ENCODE peak calls at places on chromosomes 5 and 9, in five cellular contexts. One of them, this sample, is unnamed.

GRCh38 chr5:181035991-181036815 is 3.9 kb upstream of the BTNL9 start:
- DNase-seq in OCI-LY7: no peak
- DNase-seq in GM23338: no peak
- DNase-seq in HCT116: no peak
- DNase-seq in neural progenitor cell: peak
- DNase-seq in this sample: no peak

GRCh38 chr5:79924936-79925893 is 65.8 kb downstream of the MTX3 start:
- DNase-seq in OCI-LY7: peak
- DNase-seq in GM23338: peak
- DNase-seq in HCT116: no peak
- DNase-seq in neural progenitor cell: peak
- DNase-seq in this sample: peak

GRCh38 chr9:132160802-132161742 is 786 bp upstream of the NTNG2 start:
- DNase-seq in OCI-LY7: peak
- DNase-seq in GM23338: peak
- DNase-seq in HCT116: no peak
- DNase-seq in neural progenitor cell: peak
- DNase-seq in this sample: peak

GRCh38 chr5:143554194-143554717 is 150.8 kb upstream of the NR3C1 start:
- DNase-seq in OCI-LY7: no peak
- DNase-seq in GM23338: no peak
- DNase-seq in HCT116: no peak
- DNase-seq in neural progenitor cell: no peak
- DNase-seq in this sample: peak

GRCh38 chr5:54171645-54172384 is 138.6 kb downstream of the ARL15 start:
- DNase-seq in OCI-LY7: peak
- DNase-seq in GM23338: no peak
- DNase-seq in HCT116: no peak
- DNase-seq in neural progenitor cell: no peak
- DNase-seq in this sample: no peak

GRCh38 chr5:173281910-173282309 is 46.3 kb downstream of the STC2 start:
- DNase-seq in OCI-LY7: peak
- DNase-seq in GM23338: peak
- DNase-seq in HCT116: no peak
- DNase-seq in neural progenitor cell: peak
- DNase-seq in this sample: peak

GRCh38 chr9:107863406-107863805 is 373.8 kb upstream of the KLF4 start:
- DNase-seq in OCI-LY7: no peak
- DNase-seq in GM23338: no peak
- DNase-seq in HCT116: no peak
- DNase-seq in neural progenitor cell: no peak
- DNase-seq in this sample: no peak

GRCh38 chr9:112168197-112168596 is 6.9 kb downstream of the SUSD1 start:
- DNase-seq in OCI-LY7: no peak
- DNase-seq in GM23338: no peak
- DNase-seq in HCT116: no peak
- DNase-seq in neural progenitor cell: no peak
- DNase-seq in this sample: no peak

GRCh38 chr5:171850354-171850947 is 64.8 kb downstream of the SMIM23 start:
- DNase-seq in OCI-LY7: peak
- DNase-seq in GM23338: peak
- DNase-seq in HCT116: peak
- DNase-seq in neural progenitor cell: peak
- DNase-seq in this sample: peak

GRCh38 chr5:76371955-76372319 is 31.1 kb upstream of the IQGAP2 start:
- DNase-seq in OCI-LY7: no peak
- DNase-seq in GM23338: no peak
- DNase-seq in HCT116: no peak
- DNase-seq in neural progenitor cell: no peak
- DNase-seq in this sample: no peak

GRCh38 chr9:86262436-86262835 is 3.0 kb upstream of the C9orf153 start:
- DNase-seq in OCI-LY7: no peak
- DNase-seq in GM23338: no peak
- DNase-seq in HCT116: no peak
- DNase-seq in neural progenitor cell: peak
- DNase-seq in this sample: no peak

GRCh38 chr5:137268646-137269045 is 230.5 kb downstream of the SPOCK1 start:
- DNase-seq in OCI-LY7: no peak
- DNase-seq in GM23338: no peak
- DNase-seq in HCT116: no peak
- DNase-seq in neural progenitor cell: no peak
- DNase-seq in this sample: peak

GRCh38 chr9:15977438-15977837 is 424.6 kb downstream of the CCDC171 start:
- DNase-seq in OCI-LY7: no peak
- DNase-seq in GM23338: no peak
- DNase-seq in HCT116: no peak
- DNase-seq in neural progenitor cell: no peak
- DNase-seq in this sample: no peak

GRCh38 chr9:120941046-120941770 is 14.6 kb upstream of the TRAF1 start:
- DNase-seq in OCI-LY7: no peak
- DNase-seq in GM23338: no peak
- DNase-seq in HCT116: no peak
- DNase-seq in neural progenitor cell: no peak
- DNase-seq in this sample: peak

GRCh38 chr9:129624947-129625346 is 1.0 kb upstream of the NTMT1 start:
- DNase-seq in OCI-LY7: peak
- DNase-seq in GM23338: no peak
- DNase-seq in HCT116: no peak
- DNase-seq in neural progenitor cell: no peak
- DNase-seq in this sample: no peak

GRCh38 chr5:11139471-11139870 is 378.4 kb upstream of the DAP start:
- DNase-seq in OCI-LY7: no peak
- DNase-seq in GM23338: peak
- DNase-seq in HCT116: no peak
- DNase-seq in neural progenitor cell: no peak
- DNase-seq in this sample: no peak

GRCh38 chr5:141598389-141599360 is 20.1 kb downstream of the DIAPH1 start:
- DNase-seq in OCI-LY7: no peak
- DNase-seq in GM23338: no peak
- DNase-seq in HCT116: no peak
- DNase-seq in neural progenitor cell: no peak
- DNase-seq in this sample: peak

GRCh38 chr5:16025681-16026080 is 153.9 kb downstream of the MARCHF11 start:
- DNase-seq in OCI-LY7: no peak
- DNase-seq in GM23338: no peak
- DNase-seq in HCT116: no peak
- DNase-seq in neural progenitor cell: no peak
- DNase-seq in this sample: no peak

GRCh38 chr9:89038354-89039091 is 47.3 kb downstream of the S1PR3 start:
- DNase-seq in OCI-LY7: no peak
- DNase-seq in GM23338: no peak
- DNase-seq in HCT116: no peak
- DNase-seq in neural progenitor cell: no peak
- DNase-seq in this sample: peak

GRCh38 chr9:4615251-4615650 is 46.8 kb upstream of the PLPP6 start:
- DNase-seq in OCI-LY7: no peak
- DNase-seq in GM23338: no peak
- DNase-seq in HCT116: no peak
- DNase-seq in neural progenitor cell: no peak
- DNase-seq in this sample: peak

GRCh38 chr5:76473676-76474075 is 70.6 kb downstream of the IQGAP2 start:
- DNase-seq in OCI-LY7: peak
- DNase-seq in GM23338: no peak
- DNase-seq in HCT116: no peak
- DNase-seq in neural progenitor cell: no peak
- DNase-seq in this sample: no peak

GRCh38 chr9:89864257-89864656 is 259.4 kb downstream of the GADD45G start:
- DNase-seq in OCI-LY7: no peak
- DNase-seq in GM23338: no peak
- DNase-seq in HCT116: no peak
- DNase-seq in neural progenitor cell: no peak
- DNase-seq in this sample: no peak

GRCh38 chr9:93899609-93900435 is 55.3 kb downstream of the BARX1 start:
- DNase-seq in OCI-LY7: no peak
- DNase-seq in GM23338: no peak
- DNase-seq in HCT116: no peak
- DNase-seq in neural progenitor cell: no peak
- DNase-seq in this sample: no peak

GRCh38 chr5:129342796-129343195 is 117.3 kb upstream of the ADAMTS19 start:
- DNase-seq in OCI-LY7: no peak
- DNase-seq in GM23338: no peak
- DNase-seq in HCT116: no peak
- DNase-seq in neural progenitor cell: no peak
- DNase-seq in this sample: no peak

GRCh38 chr9:92749071-92749933 is 15.3 kb downstream of the BICD2 start:
- DNase-seq in OCI-LY7: no peak
- DNase-seq in GM23338: no peak
- DNase-seq in HCT116: no peak
- DNase-seq in neural progenitor cell: no peak
- DNase-seq in this sample: no peak

GRCh38 chr9:121633736-121634135 is 17.7 kb upstream of the DAB2IP start:
- DNase-seq in OCI-LY7: no peak
- DNase-seq in GM23338: no peak
- DNase-seq in HCT116: no peak
- DNase-seq in neural progenitor cell: no peak
- DNase-seq in this sample: no peak

GRCh38 chr9:125418404-125418803 is 156.8 kb downstream of the GAPVD1 start:
- DNase-seq in OCI-LY7: no peak
- DNase-seq in GM23338: no peak
- DNase-seq in HCT116: no peak
- DNase-seq in neural progenitor cell: no peak
- DNase-seq in this sample: no peak

GRCh38 chr9:120609636-120610035 is 29.7 kb upstream of the CDK5RAP2 start:
- DNase-seq in OCI-LY7: no peak
- DNase-seq in GM23338: no peak
- DNase-seq in HCT116: no peak
- DNase-seq in neural progenitor cell: no peak
- DNase-seq in this sample: no peak

GRCh38 chr9:16653491-16654407 is 216.7 kb downstream of the BNC2 start:
- DNase-seq in OCI-LY7: no peak
- DNase-seq in GM23338: peak
- DNase-seq in HCT116: no peak
- DNase-seq in neural progenitor cell: peak
- DNase-seq in this sample: no peak

DNA sequence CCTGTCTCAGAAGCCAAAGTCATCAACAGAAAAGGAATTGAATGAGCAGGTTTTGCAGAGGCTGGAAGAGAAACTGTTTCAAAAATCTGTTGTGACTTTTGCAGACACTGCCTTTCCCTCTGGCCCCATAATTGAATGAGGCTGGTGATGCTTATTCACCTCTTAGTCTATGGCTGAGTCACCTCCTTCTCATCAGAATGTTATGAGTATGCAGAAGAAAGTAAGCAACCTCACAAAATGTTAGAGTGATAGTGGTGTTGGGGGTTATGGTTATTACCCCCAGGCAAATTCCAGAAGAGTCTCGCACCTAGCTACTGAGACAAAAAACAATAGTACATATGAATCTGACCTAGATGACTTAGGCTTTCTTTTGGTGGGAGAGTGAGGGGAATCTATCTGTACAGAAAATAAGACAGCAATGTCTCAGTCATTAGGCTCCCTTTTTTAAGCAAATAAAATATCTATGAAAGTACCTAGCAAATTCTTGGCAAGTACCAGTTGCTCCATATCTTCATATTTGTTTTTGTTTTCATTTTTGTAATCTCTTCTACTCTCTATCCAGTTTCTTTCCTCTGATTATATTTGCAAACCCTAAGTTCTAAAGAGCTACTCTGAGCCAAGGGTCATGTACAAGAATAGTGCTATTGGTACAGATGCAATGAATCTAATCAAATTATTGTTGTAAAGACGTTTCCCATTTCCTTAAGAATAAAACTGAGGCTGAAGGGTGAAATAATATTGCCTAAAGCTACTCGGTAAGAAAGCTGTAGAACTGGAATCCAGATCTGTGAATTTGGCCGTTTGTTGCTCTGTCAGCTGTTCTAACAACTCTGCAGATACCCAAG is 498.1 kb upstream of the TNC start:
- DNase-seq in OCI-LY7: no peak
- DNase-seq in GM23338: no peak
- DNase-seq in HCT116: no peak
- DNase-seq in neural progenitor cell: no peak
- DNase-seq in this sample: peak
- TF ChIP-seq EZH2phosphoT487 in OCI-LY7: no peak
- TF ChIP-seq EZH2phosphoT487 in GM23338: no peak
- TF ChIP-seq EZH2phosphoT487 in HCT116: no peak
- TF ChIP-seq EZH2phosphoT487 in neural progenitor cell: no peak
- TF ChIP-seq EZH2phosphoT487 in this sample: no peak

DNA sequence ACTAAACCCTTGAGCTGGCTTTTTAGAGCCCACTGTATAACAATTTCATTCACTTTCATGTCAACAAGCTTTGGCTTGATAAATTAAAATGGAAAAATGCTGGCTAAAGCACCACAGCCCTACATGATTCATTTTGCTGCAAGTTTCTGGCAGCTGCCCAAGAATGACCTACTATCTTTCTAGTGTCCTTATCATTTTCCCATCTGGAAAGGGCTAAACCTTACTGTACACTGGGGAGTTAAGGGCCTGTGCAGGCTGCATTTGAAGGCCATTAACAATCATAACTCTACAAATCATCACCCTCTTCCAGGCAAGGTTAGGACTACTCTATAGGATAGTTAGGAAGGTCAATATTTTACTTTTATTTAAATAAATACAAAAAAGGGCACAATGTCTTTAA is 579.7 kb upstream of the ZNF608 start:
- DNase-seq in OCI-LY7: no peak
- DNase-seq in GM23338: no peak
- DNase-seq in HCT116: no peak
- DNase-seq in neural progenitor cell: no peak
- DNase-seq in this sample: peak
- TF ChIP-seq EZH2phosphoT487 in OCI-LY7: no peak
- TF ChIP-seq EZH2phosphoT487 in GM23338: no peak
- TF ChIP-seq EZH2phosphoT487 in HCT116: no peak
- TF ChIP-seq EZH2phosphoT487 in neural progenitor cell: no peak
- TF ChIP-seq EZH2phosphoT487 in this sample: no peak

DNA sequence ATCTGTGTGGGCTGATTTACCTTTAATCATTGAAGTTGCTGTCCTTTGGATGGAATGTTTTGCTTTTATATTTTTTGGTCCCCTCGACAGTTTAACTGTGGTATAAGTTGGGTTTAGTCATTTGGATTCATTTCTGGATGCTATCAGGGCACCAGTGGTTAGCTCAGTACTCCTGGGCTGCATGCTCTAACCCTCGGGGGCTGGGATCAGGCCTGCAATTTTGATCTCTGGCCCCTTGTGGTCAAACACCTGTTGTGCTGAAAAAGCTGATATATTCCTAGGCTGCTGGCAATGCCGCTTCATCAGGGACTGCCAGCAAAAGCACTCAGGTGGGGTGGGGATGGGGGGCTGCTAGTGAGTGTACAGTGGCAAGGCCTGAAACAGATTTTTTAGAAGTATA is 440.4 kb upstream of the RIOK2 start:
- DNase-seq in OCI-LY7: no peak
- DNase-seq in GM23338: peak
- DNase-seq in HCT116: no peak
- DNase-seq in neural progenitor cell: no peak
- DNase-seq in this sample: no peak
- TF ChIP-seq EZH2phosphoT487 in OCI-LY7: no peak
- TF ChIP-seq EZH2phosphoT487 in GM23338: no peak
- TF ChIP-seq EZH2phosphoT487 in HCT116: no peak
- TF ChIP-seq EZH2phosphoT487 in neural progenitor cell: no peak
- TF ChIP-seq EZH2phosphoT487 in this sample: no peak

DNA sequence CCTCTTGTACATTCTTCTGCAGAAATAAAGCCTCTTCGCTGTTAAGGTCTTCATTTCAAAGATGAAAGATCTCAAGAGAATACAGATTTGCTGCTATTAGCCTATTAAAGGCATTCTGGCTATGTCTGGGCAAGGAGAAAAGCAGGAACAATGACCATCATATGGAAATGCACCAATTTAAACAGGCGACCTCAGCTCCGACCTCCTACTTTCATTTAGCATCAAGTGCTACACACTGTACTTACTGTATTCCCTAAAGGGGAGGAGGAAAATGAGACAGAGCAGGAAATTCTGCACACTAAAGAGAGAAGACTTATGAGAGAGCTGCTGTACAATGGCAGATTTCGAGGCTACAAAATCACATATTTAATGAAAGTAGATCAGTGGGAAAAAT is 64.9 kb downstream of the HABP4 start:
- DNase-seq in OCI-LY7: no peak
- DNase-seq in GM23338: no peak
- DNase-seq in HCT116: no peak
- DNase-seq in neural progenitor cell: no peak
- DNase-seq in this sample: peak
- TF ChIP-seq EZH2phosphoT487 in OCI-LY7: no peak
- TF ChIP-seq EZH2phosphoT487 in GM23338: no peak
- TF ChIP-seq EZH2phosphoT487 in HCT116: no peak
- TF ChIP-seq EZH2phosphoT487 in neural progenitor cell: no peak
- TF ChIP-seq EZH2phosphoT487 in this sample: no peak

This sample was measured in GM23248.